ENCODE peak calls at places on chromosomes 7 and 10, in five cellular contexts. O is PC-3, B is thyroid gland, W is IMR-90, H is lung. T is an unnamed sample.

GRCh38 chr7:123571684-123572083 is 14.1 kb upstream of the NDUFA5 start:
- DNase-seq in O (no peak), B (no peak), H (no peak), W (peak; percentile 6), T (no peak)

GRCh38 chr10:15453921-15454320 is 82.8 kb upstream of the FAM171A1 start:
- DNase-seq in H (no peak), B (no peak), W (no peak), O (no peak), T (no peak)

GRCh38 chr10:34364253-34365037 is 450.7 kb downstream of the PARD3 start:
- DNase-seq in O (peak; percentile 76), B (no peak), H (no peak), W (no peak), T (no peak)

GRCh38 chr7:30475580-30475979 is 3.0 kb downstream of the NOD1 start:
- DNase-seq in W (no peak), O (no peak), H (no peak), B (peak; percentile 62), T (no peak)

GRCh38 chr10:73848821-73849489 is 25.4 kb downstream of the CAMK2G start:
- DNase-seq in B (peak; percentile 81), W (peak; percentile 78), H (peak; percentile 83), O (peak; percentile 100), T (peak; percentile 72)

GRCh38 chr10:71232089-71232998 is 20.0 kb downstream of the UNC5B start:
- DNase-seq in W (no peak), B (peak; percentile 69), H (no peak), O (no peak), T (peak; percentile 84)

GRCh38 chr10:106147050-106147449 is 1017.5 kb downstream of the SORCS1 start:
- DNase-seq in W (no peak), B (no peak), O (no peak), H (no peak), T (no peak)

GRCh38 chr7:104264281-104264680 is 56.5 kb upstream of the ORC5 start:
- DNase-seq in O (peak; percentile 30), W (peak; percentile 32), H (no peak), B (no peak), T (no peak)

GRCh38 chr7:152574892-152575511 is 100.9 kb downstream of the XRCC2 start:
- DNase-seq in B (no peak), H (no peak), W (no peak), O (no peak), T (no peak)

GRCh38 chr7:158423190-158423555 is 164.4 kb downstream of the PTPRN2 start:
- DNase-seq in W (no peak), B (no peak), H (no peak), O (no peak), T (no peak)

GRCh38 chr10:44306762-44307161 is 78.1 kb downstream of the CXCL12 start:
- DNase-seq in O (peak; percentile 30), W (no peak), H (no peak), B (peak; percentile 55), T (no peak)

GRCh38 chr10:132614431-132615341 is 77.1 kb downstream of the INPP5A start:
- DNase-seq in W (no peak), O (no peak), H (no peak), B (no peak), T (no peak)

GRCh38 chr7:118057404-118057803 is 126.6 kb upstream of the LSM8 start:
- DNase-seq in O (peak; percentile 38), B (no peak), H (no peak), W (no peak), T (no peak)

GRCh38 chr10:123017421-123018165 is 8.8 kb downstream of the ACADSB start:
- DNase-seq in W (no peak), O (no peak), B (no peak), H (no peak), T (peak; percentile 67)

GRCh38 chr10:124285587-124286527 is 132.9 kb downstream of the OAT start:
- DNase-seq in B (no peak), O (no peak), W (no peak), H (no peak), T (no peak)

GRCh38 chr7:151761957-151762356 is 115.0 kb downstream of the PRKAG2 start:
- DNase-seq in B (no peak), H (no peak), O (no peak), W (no peak), T (no peak)

GRCh38 chr7:91348686-91349085 is 84.5 kb downstream of the FZD1 start:
- DNase-seq in B (no peak), O (no peak), H (no peak), W (peak; percentile 4), T (no peak)

DNA sequence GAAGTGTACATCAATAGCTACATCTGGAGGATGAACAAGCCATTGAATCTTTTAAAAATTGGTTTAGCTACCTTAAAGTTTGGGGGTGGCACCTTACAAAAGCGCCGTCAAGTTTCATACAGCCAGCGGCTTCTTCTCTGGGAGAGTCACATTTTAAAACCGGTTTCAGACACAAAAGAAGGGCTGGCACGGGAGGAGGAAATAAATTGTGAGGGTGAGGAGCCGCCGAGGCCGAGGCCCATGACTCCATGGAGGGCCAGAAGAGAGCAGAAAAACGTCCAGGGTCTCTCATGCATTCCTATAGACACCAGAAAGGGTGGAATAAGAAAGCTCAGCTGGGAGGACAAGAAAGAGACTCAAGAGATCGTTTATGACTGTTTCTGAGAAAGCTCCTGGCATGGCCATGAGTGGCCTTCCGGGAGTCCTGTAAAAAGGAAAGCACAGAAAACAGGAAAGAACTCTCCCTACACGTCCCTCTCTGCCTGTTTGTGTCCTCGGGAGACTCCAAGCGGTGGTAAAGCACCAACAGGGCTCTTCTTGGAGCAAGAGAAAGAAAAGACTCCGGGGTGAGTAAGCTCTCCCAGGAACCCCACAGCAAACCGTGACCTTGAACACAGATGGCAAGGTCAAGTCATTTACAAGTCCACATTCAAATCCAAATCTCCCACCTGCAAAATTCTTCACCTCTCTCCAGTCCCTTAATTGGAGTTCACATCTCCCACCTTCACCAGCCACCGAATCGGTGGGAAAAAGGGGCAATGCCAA is 1.8 kb downstream of the FRAT2 start:
- DNase-seq in W (peak; percentile 87), H (no peak), B (peak; percentile 59), O (peak; percentile 75), T (peak; percentile 76)
- H3K27ac ChIP-seq in W (peak overlapping the region; percentile 94), H (peak overlapping the region; percentile 93), B (peak overlapping the region; percentile 78), O (peak overlapping the region; percentile 52), T (peak overlapping the region; percentile 96)

DNA sequence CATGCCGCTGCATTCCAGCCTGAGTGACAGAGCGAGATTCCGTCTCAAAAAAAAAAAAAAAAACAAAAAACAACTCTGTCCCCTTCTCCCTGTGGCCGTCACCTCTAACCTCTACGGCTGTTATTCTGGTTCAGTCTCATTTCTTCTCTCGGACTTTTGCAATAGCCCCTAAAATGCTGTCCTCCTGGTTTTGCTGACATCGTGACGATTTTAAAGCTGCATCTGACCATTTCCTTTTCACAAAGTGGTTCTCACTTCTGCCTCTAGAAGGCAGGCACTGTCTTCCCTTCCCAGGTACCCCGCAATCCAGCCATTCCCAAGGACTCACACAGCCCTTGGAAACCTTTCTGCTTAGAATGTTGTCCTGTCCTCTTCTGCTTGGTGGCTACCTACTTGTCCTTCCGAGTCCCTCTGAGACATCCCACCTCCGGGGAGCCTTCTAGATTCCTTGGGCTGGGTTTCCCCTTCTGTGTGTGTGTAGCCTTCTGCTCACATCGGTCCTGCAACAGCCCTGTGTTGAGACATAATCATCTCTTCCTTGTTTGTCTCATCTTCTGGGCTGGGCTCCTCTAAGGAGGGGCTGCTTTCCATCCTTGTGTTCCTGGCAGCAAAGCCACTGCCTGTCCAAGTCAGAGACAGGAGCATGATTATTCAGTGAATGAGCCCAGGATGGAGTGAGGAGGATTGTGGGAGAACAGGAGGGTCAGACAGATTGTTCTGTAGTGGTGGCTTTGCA is 83.1 kb downstream of the GRK5 start:
- DNase-seq in B (no peak), H (no peak), O (no peak), W (no peak), T (no peak)
- H3K4me1 ChIP-seq in B (peaks cover 45% of the 10 kb centered on the region), H (peaks cover 2% of the 10 kb centered on the region), O (no peaks in the 10 kb centered on the region), W (peaks cover 16% of the 10 kb centered on the region), T (peaks cover 6% of the 10 kb centered on the region)

DNA sequence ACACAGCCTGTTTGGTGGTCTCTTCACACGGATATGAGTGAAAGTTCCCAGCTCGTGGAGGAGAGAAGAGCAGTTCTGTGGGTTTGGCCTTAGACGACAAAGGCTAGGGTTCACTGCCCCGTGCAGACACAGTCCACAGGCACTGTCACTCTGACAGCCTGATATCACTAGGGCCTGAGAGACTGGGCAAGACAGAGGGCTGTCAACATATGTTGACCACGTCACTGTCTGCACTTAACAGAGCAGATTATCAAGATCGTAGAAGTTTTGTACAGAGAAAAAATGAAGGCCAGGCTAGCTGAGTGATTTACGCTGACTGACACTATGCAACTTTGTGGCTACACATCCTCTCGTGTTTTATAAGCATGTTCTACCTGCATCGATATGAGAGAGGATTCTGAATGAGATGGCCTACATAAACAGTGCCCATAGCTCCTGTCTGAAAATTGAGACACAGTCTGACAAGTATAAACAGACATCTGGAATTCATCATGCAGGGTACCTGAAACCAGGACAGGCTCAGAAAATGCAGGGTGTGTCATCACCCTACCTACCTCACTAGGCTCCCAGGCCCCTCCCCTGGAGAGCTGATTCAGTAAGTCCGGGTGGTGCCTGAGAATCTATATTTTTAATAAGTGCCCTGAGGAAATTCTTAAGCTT is 120.0 kb downstream of the SGMS1 start:
- DNase-seq in O (peak; percentile 87), B (no peak), W (no peak), H (no peak), T (no peak)
- H3K27ac ChIP-seq in O (peak overlapping the region; percentile 38), B (no peak overlapping the region), W (no peak overlapping the region), H (no peak overlapping the region), T (no peak overlapping the region)

GRCh38 chr10:4848341-4849041 is 22.5 kb downstream of the AKR1E2 start:
- DNase-seq in W (no peak), O (no peak), B (no peak), H (no peak), T (peak; percentile 2)
- H3K4me1 ChIP-seq in W (peaks cover 9% of the 10 kb centered on the region), O (peaks cover 11% of the 10 kb centered on the region), B (peaks cover 21% of the 10 kb centered on the region), H (no peaks in the 10 kb centered on the region), T (no peaks in the 10 kb centered on the region)

GRCh38 chr7:2459674-2460073 is 16.5 kb downstream of the GRIFIN start:
- DNase-seq in B (no peak), H (no peak), O (no peak), W (no peak), T (no peak)
- H3K27ac ChIP-seq in B (no peak overlapping the region), H (no peak overlapping the region), O (no peak overlapping the region), W (no peak overlapping the region), T (no peak overlapping the region)

T was measured in prostate gland.